ENCODE peak calls at places on chromosomes 1 and 21, in seven cellular contexts. F, K, A, J, V, Q and E are unnamed samples.

GRCh38 chr1:101854271-101854670 is 142.5 kb downstream of the OLFM3 start:
- DNase-seq in F (no peak), K (no peak), A (no peak), J (no peak), V (no peak), Q (no peak), E (no peak)

GRCh38 chr1:152459596-152460528 is 45.8 kb upstream of the CRNN start:
- DNase-seq in F (peak), K (peak), A (no peak), J (peak), V (peak), Q (peak), E (peak)

GRCh38 chr1:53482441-53483153 is 23.4 kb downstream of the DMRTB1 start:
- DNase-seq in F (no peak), K (no peak), A (peak), J (no peak), V (no peak), Q (peak), E (no peak)

GRCh38 chr21:42238185-42238934 is 19.4 kb downstream of the ABCG1 start:
- DNase-seq in F (no peak), K (peak), A (no peak), J (no peak), V (peak), Q (no peak), E (no peak)

GRCh38 chr1:116769561-116769977 is 15.3 kb downstream of the CD2 start:
- DNase-seq in F (peak), K (peak), A (no peak), J (no peak), V (no peak), Q (no peak), E (no peak)

GRCh38 chr1:24501371-24502167 is 1.1 kb upstream of the RCAN3 start:
- DNase-seq in F (peak), K (no peak), A (no peak), J (peak), V (no peak), Q (no peak), E (no peak)

GRCh38 chr1:170707959-170708666 is 44.2 kb downstream of the PRRX1 start:
- DNase-seq in F (peak), K (no peak), A (no peak), J (no peak), V (peak), Q (no peak), E (no peak)

GRCh38 chr1:234861761-234862160 is 251.8 kb upstream of the IRF2BP2 start:
- DNase-seq in F (no peak), K (no peak), A (no peak), J (no peak), V (no peak), Q (no peak), E (no peak)

GRCh38 chr1:150895618-150896017 is 8.7 kb downstream of the CTXND2 start:
- DNase-seq in F (peak), K (no peak), A (no peak), J (no peak), V (peak), Q (no peak), E (no peak)

GRCh38 chr21:46661211-46661625 is 25.7 kb downstream of the PRMT2 start:
- DNase-seq in F (peak), K (peak), A (no peak), J (peak), V (peak), Q (peak), E (peak)

DNA sequence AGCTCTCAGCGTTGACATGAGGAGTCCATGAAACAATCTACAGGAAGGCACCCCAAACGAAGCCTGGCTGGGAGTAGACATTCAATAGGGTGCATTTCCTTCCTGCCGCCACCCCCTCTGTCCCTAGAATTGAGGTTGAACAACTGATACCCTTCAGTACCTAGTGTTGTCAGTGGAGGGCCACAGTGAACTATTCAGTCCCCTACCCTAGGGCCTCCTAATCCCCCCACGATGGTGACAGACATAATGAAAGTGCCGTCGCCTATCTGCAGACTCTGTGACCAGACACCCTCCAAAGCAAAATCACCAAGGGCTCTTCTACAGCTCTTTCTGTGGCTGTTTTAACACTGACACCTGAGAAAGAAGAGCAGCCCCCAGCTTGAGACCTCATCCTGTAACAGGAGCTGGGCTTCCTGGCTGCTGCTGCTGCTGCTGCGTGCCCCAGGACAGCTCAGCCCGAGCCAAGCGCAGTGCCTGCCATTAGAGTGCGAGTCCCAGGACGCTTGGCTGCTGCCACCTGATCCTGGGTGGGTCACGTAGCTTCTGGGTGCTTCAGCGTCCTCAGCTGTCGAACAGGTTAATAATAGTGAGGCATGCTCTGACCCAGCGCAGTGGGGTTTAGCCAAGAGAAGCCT is 183.0 kb downstream of the ZBTB18 start:
- DNase-seq in F (no peak), K (no peak), A (no peak), J (no peak), V (no peak), Q (peak), E (no peak)
- TF ChIP-seq CTCF in F (no peak), K (no peak), A (no peak), J (no peak), V (no peak), Q (peak), E (no peak)

GRCh38 chr21:15935530-15935929 is 205.7 kb downstream of the USP25 start:
- DNase-seq in F (no peak), K (no peak), A (no peak), J (no peak), V (no peak), Q (no peak), E (no peak)
- TF ChIP-seq CTCF in F (no peak), K (no peak), A (no peak), J (no peak), V (no peak), Q (no peak), E (no peak)

GRCh38 chr1:15848143-15848928 is 829 bp downstream of the SPEN start:
- DNase-seq in F (peak), K (peak), A (peak), J (peak), V (peak), Q (peak), E (peak)

GRCh38 chr1:15847893-15848142 is 311 bp downstream of the SPEN start:
- DNase-seq in F (no peak), K (no peak), A (no peak), J (no peak), V (peak), Q (no peak), E (no peak)

GRCh38 chr1:15849775-15850449 is 2.4 kb downstream of the SPEN start:
- DNase-seq in F (peak), K (no peak), A (no peak), J (peak), V (peak), Q (peak), E (no peak)

GRCh38 chr1:15848929-15849774 is 1.6 kb downstream of the SPEN start:
- DNase-seq in F (peak), K (peak), A (peak), J (peak), V (peak), Q (peak), E (peak)

GRCh38 chr1:15847100-15847892 is at the start of gene SPEN:
- DNase-seq in F (peak), K (peak), A (peak), J (peak), V (peak), Q (peak), E (peak)
- TF ChIP-seq CTCF in F (no peak), K (no peak), A (no peak), J (no peak), V (peak), Q (peak), E (no peak)

GRCh38 chr1:201344206-201345080 is 33.0 kb downstream of the TNNT2 start:
- DNase-seq in F (no peak), K (no peak), A (no peak), J (no peak), V (no peak), Q (no peak), E (no peak)

GRCh38 chr1:201347498-201348210 is 29.8 kb downstream of the TNNT2 start:
- DNase-seq in F (no peak), K (no peak), A (no peak), J (no peak), V (no peak), Q (no peak), E (no peak)

GRCh38 chr1:201346337-201346939 is 31.0 kb downstream of the TNNT2 start:
- DNase-seq in F (peak), K (no peak), A (no peak), J (peak), V (peak), Q (peak), E (no peak)

GRCh38 chr1:201346987-201347386 is 30.5 kb downstream of the TNNT2 start:
- DNase-seq in F (no peak), K (no peak), A (no peak), J (no peak), V (no peak), Q (no peak), E (no peak)

GRCh38 chr1:201345081-201345355 is 32.5 kb downstream of the TNNT2 start:
- DNase-seq in F (no peak), K (no peak), A (no peak), J (no peak), V (no peak), Q (no peak), E (no peak)
- TF ChIP-seq CTCF in F (no peak), K (no peak), A (no peak), J (no peak), V (no peak), Q (no peak), E (no peak)